ENCODE peak calls at places on chromosomes 6 and 20, in six cellular contexts. A is mammary epithelial cell, U is AG10803, Z is GM12865, L is heart left ventricle, R is neural crest cell. B is an unnamed sample.

GRCh38 chr6:48290595-48290994 is 179.6 kb upstream of the PTCHD4 start:
- DNase-seq in U (no peak), A (no peak), L (no peak), R (no peak), Z (no peak), B (no peak)

GRCh38 chr20:22700387-22700786 is 116.0 kb upstream of the FOXA2 start:
- DNase-seq in R (no peak), Z (no peak), U (peak; percentile 12), A (no peak), L (no peak), B (peak; percentile 57)

GRCh38 chr6:84842526-84843161 is 78.2 kb upstream of the TBX18 start:
- DNase-seq in Z (no peak), L (no peak), U (peak; percentile 18), A (no peak), R (no peak), B (peak; percentile 64)

GRCh38 chr20:2745060-2745910 is 52.7 kb downstream of the EBF4 start:
- DNase-seq in L (no peak), R (no peak), U (no peak), Z (no peak), A (no peak), B (no peak)

GRCh38 chr6:98583506-98583905 is 250.9 kb upstream of the POU3F2 start:
- DNase-seq in A (no peak), R (no peak), L (no peak), U (no peak), Z (no peak), B (no peak)

GRCh38 chr20:32556312-32557184 is 28.6 kb downstream of the NOL4L start:
- DNase-seq in R (no peak), L (no peak), A (no peak), Z (no peak), U (no peak), B (no peak)

GRCh38 chr6:158608221-158608620 is 36.3 kb downstream of the DYNLT1 start:
- DNase-seq in R (no peak), A (no peak), L (no peak), U (no peak), Z (no peak), B (no peak)

GRCh38 chr20:45933231-45934045 is 1.0 kb upstream of the PCIF1 start:
- DNase-seq in R (peak; percentile 40), Z (peak; percentile 87), L (peak; percentile 79), U (peak; percentile 70), A (peak; percentile 75), B (peak; percentile 81)

GRCh38 chr6:131958551-131959470 is 7.6 kb upstream of the CCN2 start:
- DNase-seq in U (no peak), L (no peak), Z (no peak), A (no peak), R (no peak), B (no peak)

GRCh38 chr6:134806151-134806550 is 143.8 kb downstream of the ALDH8A1 start:
- DNase-seq in A (no peak), U (no peak), Z (no peak), L (no peak), R (no peak), B (no peak)

GRCh38 chr6:34562350-34562749 is 6.2 kb upstream of the SPDEF start:
- DNase-seq in R (no peak), L (no peak), A (no peak), U (no peak), Z (no peak), B (no peak)

GRCh38 chr6:48736486-48737206 is 625.6 kb upstream of the PTCHD4 start:
- DNase-seq in L (no peak), Z (no peak), A (peak; percentile 1), U (peak; percentile 77), R (no peak), B (no peak)

GRCh38 chr6:166999845-167000253 is 652 bp downstream of the CEP43 start:
- DNase-seq in L (no peak), U (peak; percentile 6), Z (peak; percentile 41), R (peak; percentile 34), A (no peak), B (peak; percentile 6)

GRCh38 chr6:36660771-36661471 is 17.6 kb upstream of the CDKN1A start:
- DNase-seq in R (peak; percentile 22), U (no peak), A (no peak), L (peak; percentile 66), Z (no peak), B (no peak)

GRCh38 chr6:14882394-14883073 is 363.3 kb upstream of the JARID2 start:
- DNase-seq in L (no peak), R (no peak), U (peak; percentile 28), A (no peak), Z (no peak), B (peak; percentile 72)

GRCh38 chr6:35370124-35370741 is 27.9 kb downstream of the PPARD start:
- DNase-seq in R (no peak), L (peak; percentile 76), Z (peak; percentile 81), U (peak; percentile 98), A (peak; percentile 95), B (peak; percentile 97)

GRCh38 chr20:2750343-2751251 is 49.8 kb downstream of the CPXM1 start:
- DNase-seq in Z (no peak), U (peak; percentile 38), A (peak; percentile 20), R (no peak), L (no peak), B (peak; percentile 45)

GRCh38 chr6:47440722-47441121 is 36.9 kb upstream of the CD2AP start:
- DNase-seq in U (no peak), A (peak; percentile 32), Z (peak; percentile 66), L (peak; percentile 27), R (no peak), B (no peak)

GRCh38 chr20:61186771-61187170 is 65.3 kb upstream of the CDH4 start:
- DNase-seq in Z (no peak), U (peak; percentile 42), R (no peak), L (no peak), A (no peak), B (no peak)

GRCh38 chr6:118263929-118264486 is 284.1 kb upstream of the PLN start:
- DNase-seq in R (peak; percentile 32), U (peak; percentile 5), A (no peak), L (no peak), Z (peak; percentile 12), B (peak; percentile 53)
- TF ChIP-seq CTCF in R (peak; percentile 65), U (peak; percentile 24), A (peak; percentile 27), L (peak; percentile 56), Z (peak; percentile 34), B (peak; percentile 33)

GRCh38 chr6:130047440-130047995 is 29.1 kb downstream of the L3MBTL3 start:
- DNase-seq in Z (no peak), R (no peak), A (no peak), U (no peak), L (no peak), B (no peak)
- TF ChIP-seq CTCF in Z (no peak), R (no peak), A (peak; percentile 2), U (peak; percentile 27), L (no peak), B (no peak)

DNA sequence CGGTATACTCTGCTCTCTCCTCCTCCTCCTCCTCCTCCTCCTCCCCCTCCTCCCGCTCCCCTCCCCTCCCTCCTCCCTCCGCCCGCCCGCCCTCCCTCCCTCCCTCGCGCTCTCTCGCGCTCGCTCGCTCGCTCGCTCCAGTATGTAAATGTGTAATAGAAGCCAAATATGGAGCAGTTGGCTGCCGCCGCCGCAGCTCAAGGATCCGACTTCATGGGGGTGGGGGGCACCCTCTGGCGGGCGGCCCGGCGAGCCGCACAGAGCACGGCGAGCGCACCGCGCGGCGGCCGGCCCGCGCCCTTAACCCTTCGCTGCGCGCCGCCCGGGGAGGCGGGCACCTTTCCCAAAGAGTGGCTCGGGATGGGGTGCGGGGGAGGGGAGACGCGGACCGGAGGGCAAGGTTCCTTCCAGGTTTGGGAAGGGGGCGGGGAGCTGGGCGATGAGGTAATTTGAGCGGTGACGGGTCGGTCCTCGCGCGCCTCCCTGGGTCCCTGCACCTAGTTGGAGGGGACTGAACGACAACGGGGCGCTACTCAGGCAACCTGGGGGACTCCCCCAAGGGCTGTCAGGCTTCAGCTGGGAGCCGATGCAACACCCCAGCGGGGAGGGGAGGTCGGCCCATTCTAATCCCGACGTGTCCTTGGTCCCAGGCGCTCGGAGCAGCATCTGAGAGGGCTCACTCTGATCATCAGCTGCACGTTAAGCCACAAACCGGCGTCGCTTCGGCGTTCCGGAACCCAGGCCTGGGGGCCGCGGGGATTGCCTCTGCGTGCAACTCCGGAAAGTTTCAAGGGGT is 407 bp upstream of the ATXN1 start:
- DNase-seq in Z (peak; percentile 92), L (peak; percentile 89), U (peak; percentile 92), A (peak; percentile 80), R (peak; percentile 60), B (peak; percentile 83)
- TF ChIP-seq CTCF in Z (peak; percentile 41), L (peak; percentile 31), U (no peak), A (no peak), R (peak; percentile 44), B (peak; percentile 7)

GRCh38 chr20:35342154-35342769 is 50.0 kb upstream of the FAM83C start:
- DNase-seq in A (no peak), R (no peak), L (no peak), Z (no peak), U (no peak), B (no peak)
- TF ChIP-seq CTCF in A (no peak), R (peak; percentile 16), L (no peak), Z (no peak), U (peak; percentile 38), B (no peak)

GRCh38 chr6:38169826-38170526 is 350.4 kb downstream of the ZFAND3 start:
- DNase-seq in A (no peak), U (no peak), R (no peak), L (no peak), Z (no peak), B (no peak)

GRCh38 chr6:38168699-38169098 is 349.2 kb downstream of the ZFAND3 start:
- DNase-seq in A (no peak), L (no peak), U (no peak), Z (no peak), R (no peak), B (no peak)

GRCh38 chr6:38170666-38171065 is 351.1 kb downstream of the ZFAND3 start:
- DNase-seq in R (no peak), U (no peak), A (no peak), Z (no peak), L (no peak), B (no peak)

GRCh38 chr6:38168126-38168525 is 348.6 kb downstream of the ZFAND3 start:
- DNase-seq in R (no peak), A (no peak), L (no peak), U (no peak), Z (no peak), B (no peak)

GRCh38 chr6:38169221-38169674 is 349.7 kb downstream of the ZFAND3 start:
- DNase-seq in A (no peak), Z (no peak), U (no peak), R (no peak), L (no peak), B (no peak)
- TF ChIP-seq CTCF in A (no peak), Z (no peak), U (no peak), R (peak; percentile 38), L (no peak), B (no peak)

GRCh38 chr6:70547313-70547712 is 19.4 kb upstream of the SDHAF4 start:
- DNase-seq in A (no peak), U (peak; percentile 34), Z (no peak), L (no peak), R (no peak), B (peak; percentile 10)
- TF ChIP-seq CTCF in A (peak; percentile 23), U (peak; percentile 57), Z (peak; percentile 24), L (peak; percentile 51), R (peak; percentile 60), B (peak; percentile 28)